ENCODE peak calls at places on chromosome 15, in seven cellular contexts. X is heart left ventricle, V is prostate gland, O is OCI-LY7, I is esophagus squamous epithelium, W is GM23338, H is fibroblast of lung. K is an unnamed sample.

GRCh38 chr15:55649058-55649423 is 60.9 kb upstream of the PYGO1 start:
- DNase-seq in X (no peak), V (no peak), O (no peak), I (no peak), W (no peak), H (peak), K (no peak)

GRCh38 chr15:63599401-63600000 is 2.3 kb downstream of the FBXL22 start:
- DNase-seq in X (peak), V (peak), O (peak), I (peak), W (peak), H (peak), K (peak)

GRCh38 chr15:66912441-66912840 is 153.0 kb upstream of the SMAD3 start:
- DNase-seq in X (no peak), V (no peak), O (peak), I (no peak), W (no peak), H (no peak), K (no peak)

GRCh38 chr15:67186226-67186649 is 68.2 kb downstream of the AAGAB start:
- DNase-seq in X (peak), V (peak), O (no peak), I (no peak), W (no peak), H (no peak), K (no peak)

GRCh38 chr15:84749111-84749991 is 959 bp downstream of the ZNF592 start:
- DNase-seq in X (peak), V (peak), O (peak), I (no peak), W (peak), H (peak), K (peak)

GRCh38 chr15:81235781-81236507 is 39.3 kb downstream of the IL16 start:
- DNase-seq in X (no peak), V (no peak), O (no peak), I (no peak), W (no peak), H (peak), K (peak)

GRCh38 chr15:31145271-31145911 is 43.9 kb upstream of the TRPM1 start:
- DNase-seq in X (no peak), V (no peak), O (no peak), I (no peak), W (no peak), H (peak), K (no peak)

GRCh38 chr15:72231847-72232461 is 964 bp upstream of the PKM start:
- DNase-seq in X (peak), V (peak), O (peak), I (peak), W (peak), H (peak), K (peak)

GRCh38 chr15:38699633-38700230 is 135.1 kb upstream of the RASGRP1 start:
- DNase-seq in X (peak), V (peak), O (peak), I (no peak), W (peak), H (peak), K (peak)

GRCh38 chr15:89472785-89473256 is 23.6 kb downstream of the RHCG start:
- DNase-seq in X (no peak), V (no peak), O (peak), I (no peak), W (peak), H (peak), K (peak)

GRCh38 chr15:59349715-59350420 is 22.8 kb downstream of the MYO1E start:
- DNase-seq in X (peak), V (no peak), O (no peak), I (no peak), W (peak), H (peak), K (peak)

GRCh38 chr15:100115711-100116090 is 226.1 kb downstream of the ADAMTS17 start:
- DNase-seq in X (no peak), V (no peak), O (no peak), I (no peak), W (no peak), H (peak), K (no peak)

GRCh38 chr15:91311986-91312385 is 211.9 kb downstream of the SV2B start:
- DNase-seq in X (no peak), V (no peak), O (no peak), I (no peak), W (no peak), H (no peak), K (peak)

GRCh38 chr15:63727542-63727941 is 106.2 kb downstream of the HERC1 start:
- DNase-seq in X (no peak), V (no peak), O (no peak), I (no peak), W (no peak), H (no peak), K (no peak)

GRCh38 chr15:88509321-88509720 is 37.2 kb downstream of the DET1 start:
- DNase-seq in X (no peak), V (no peak), O (no peak), I (no peak), W (no peak), H (no peak), K (no peak)

GRCh38 chr15:71357967-71358366 is 242.7 kb downstream of the THSD4 start:
- DNase-seq in X (no peak), V (no peak), O (no peak), I (no peak), W (no peak), H (no peak), K (no peak)

GRCh38 chr15:72463702-72464101 is 10.4 kb upstream of the ARIH1 start:
- DNase-seq in X (no peak), V (no peak), O (no peak), I (no peak), W (no peak), H (no peak), K (no peak)

GRCh38 chr15:94582368-94582767 is 351.0 kb downstream of the MCTP2 start:
- DNase-seq in X (peak), V (no peak), O (peak), I (no peak), W (peak), H (no peak), K (peak)

GRCh38 chr15:73325191-73325980 is 43.4 kb downstream of the HCN4 start:
- DNase-seq in X (no peak), V (no peak), O (peak), I (no peak), W (peak), H (no peak), K (peak)

GRCh38 chr15:66617137-66618090 is 51.6 kb upstream of the LCTL start:
- DNase-seq in X (peak), V (peak), O (no peak), I (no peak), W (peak), H (peak), K (no peak)

GRCh38 chr15:52566889-52567288 is 1.9 kb downstream of the ARPP19 start:
- DNase-seq in X (no peak), V (no peak), O (peak), I (no peak), W (no peak), H (no peak), K (no peak)
- TF ChIP-seq CTCF in X (no peak), V (no peak), O (no peak), I (no peak), W (no peak), H (no peak), K (no peak)

DNA sequence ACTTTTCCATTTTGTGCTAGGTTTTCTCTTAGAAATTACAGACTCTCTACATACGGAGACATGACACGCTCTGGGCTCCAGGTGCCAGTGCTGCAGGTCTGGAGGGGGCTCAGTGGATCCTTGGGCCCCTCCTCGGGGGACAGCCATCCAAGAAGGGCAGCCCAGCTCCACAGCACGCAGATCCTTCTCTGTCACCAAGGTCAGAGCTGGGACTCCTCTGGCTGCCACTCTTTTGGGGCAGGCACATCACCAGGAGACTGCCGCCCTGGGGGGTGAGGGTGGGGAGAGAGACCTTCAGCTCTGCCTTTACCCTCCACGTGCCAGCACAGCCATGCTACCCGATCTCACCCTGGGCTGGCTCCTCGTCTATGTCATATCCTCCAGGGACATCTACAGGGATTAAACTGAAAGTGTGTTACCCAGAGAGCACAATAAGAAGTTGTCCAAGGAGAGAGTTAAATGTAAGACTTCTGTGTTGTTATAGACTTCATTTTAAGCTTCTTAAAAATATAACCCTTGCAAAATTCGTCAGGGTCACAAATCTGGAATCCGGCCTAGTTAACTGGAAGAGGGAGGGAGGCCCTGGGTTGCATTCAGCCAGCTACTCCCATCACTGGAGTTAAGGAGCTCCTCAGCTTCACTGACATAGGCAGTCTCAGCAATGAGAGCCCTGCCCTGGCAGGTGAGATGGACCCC is 65.5 kb downstream of the ATP10A start:
- DNase-seq in X (no peak), V (no peak), O (no peak), I (no peak), W (no peak), H (no peak), K (no peak)
- TF ChIP-seq CTCF in X (no peak), V (no peak), O (no peak), I (no peak), W (no peak), H (no peak), K (no peak)

GRCh38 chr15:65183847-65184159 is 1.3 kb downstream of the CLPX start:
- DNase-seq in X (no peak), V (no peak), O (no peak), I (no peak), W (no peak), H (no peak), K (no peak)
- TF ChIP-seq CTCF in X (no peak), V (no peak), O (peak), I (no peak), W (no peak), H (no peak), K (no peak)

DNA sequence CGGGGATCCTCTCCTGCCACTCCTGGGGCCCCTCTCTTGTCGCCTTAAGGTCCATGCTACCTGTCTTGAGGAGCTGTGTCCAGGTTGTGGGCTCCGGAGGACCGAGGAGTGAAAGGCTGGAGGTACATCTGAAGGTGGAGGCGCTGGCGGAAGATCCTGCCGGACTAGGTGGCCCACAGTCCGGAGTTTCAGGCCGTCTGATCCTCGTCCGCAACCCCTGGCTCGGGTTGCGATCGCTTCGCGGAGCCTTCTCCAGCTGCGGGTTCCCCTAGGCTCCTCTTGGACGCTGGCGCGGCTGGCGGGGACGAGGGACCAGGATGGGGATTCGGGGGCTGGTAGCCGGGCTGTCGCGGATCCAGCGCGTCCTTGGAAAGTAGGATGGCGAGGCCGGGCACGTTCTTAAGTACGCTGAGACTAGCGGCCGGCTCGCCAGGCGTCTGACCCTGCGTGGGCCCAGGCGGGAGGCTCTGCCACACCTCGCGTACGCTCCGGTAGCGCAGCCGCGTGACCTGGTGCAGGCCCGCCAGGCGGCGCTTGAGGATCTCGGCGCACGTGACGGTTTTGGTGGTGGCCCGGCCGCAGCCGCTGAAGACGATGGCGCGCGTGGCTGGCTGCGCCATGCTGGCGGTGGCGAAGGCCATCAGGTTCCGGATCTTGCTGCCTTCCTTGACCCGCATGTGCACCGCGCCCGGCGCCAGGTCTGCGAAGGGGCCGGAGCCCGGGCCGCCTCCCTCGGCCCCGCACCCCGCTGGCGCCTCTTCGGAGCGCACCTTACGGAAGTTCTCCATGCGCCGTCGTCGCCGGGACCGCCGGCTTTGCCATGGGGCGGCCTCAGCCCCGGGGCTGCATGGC is 550 bp downstream of the RPP25 start:
- DNase-seq in X (peak), V (peak), O (peak), I (no peak), W (peak), H (peak), K (peak)
- TF ChIP-seq CTCF in X (peak), V (peak), O (peak), I (peak), W (peak), H (peak), K (peak)

DNA sequence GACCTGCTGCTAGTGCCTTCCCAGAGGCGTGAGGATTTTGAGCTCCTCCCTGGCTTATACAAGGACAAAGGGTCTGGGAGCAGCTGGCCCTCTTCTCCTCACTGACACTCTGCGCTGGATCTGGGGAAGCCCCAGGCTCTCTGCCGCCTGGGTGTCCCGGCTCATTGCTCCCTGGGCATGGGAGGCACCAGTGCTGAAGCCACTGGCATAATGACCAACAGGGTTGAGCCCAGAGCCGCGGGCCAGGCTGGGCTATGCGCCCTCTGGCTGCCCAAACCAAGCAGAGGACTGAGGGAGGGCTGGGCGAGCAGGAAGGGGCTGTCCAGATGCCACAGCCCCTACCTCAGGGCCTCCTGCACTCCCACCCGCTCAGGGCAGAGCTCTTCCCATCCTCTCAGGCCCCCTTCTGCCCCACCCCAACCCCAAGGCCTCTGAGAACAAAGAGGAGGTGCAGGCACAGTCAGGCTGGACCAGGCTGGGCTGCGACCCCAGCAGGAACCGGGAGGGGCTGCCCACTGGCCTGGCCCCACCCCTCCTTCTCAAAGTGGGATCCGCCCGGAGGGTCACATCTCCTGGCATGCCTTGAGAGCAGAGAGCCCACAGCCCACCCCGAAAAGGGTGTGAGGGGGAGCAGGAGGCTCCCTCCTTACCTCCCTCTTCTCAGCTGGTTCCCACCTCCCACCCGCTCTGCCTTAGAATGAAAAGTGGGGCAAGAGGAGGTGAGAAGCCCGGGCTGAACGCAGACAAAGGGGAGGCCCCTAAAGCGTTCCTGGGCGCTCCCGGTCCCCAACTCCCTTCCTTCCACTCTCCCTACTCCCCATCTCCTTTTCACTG is 1.5 kb downstream of the LINGO1 start:
- DNase-seq in X (no peak), V (no peak), O (no peak), I (no peak), W (peak), H (no peak), K (no peak)
- TF ChIP-seq CTCF in X (no peak), V (no peak), O (no peak), I (no peak), W (peak), H (peak), K (no peak)

GRCh38 chr15:51367322-51367976 is 26.0 kb downstream of the GLDN start:
- DNase-seq in X (no peak), V (peak), O (no peak), I (no peak), W (no peak), H (peak), K (no peak)
- TF ChIP-seq CTCF in X (no peak), V (no peak), O (no peak), I (no peak), W (no peak), H (no peak), K (no peak)

DNA sequence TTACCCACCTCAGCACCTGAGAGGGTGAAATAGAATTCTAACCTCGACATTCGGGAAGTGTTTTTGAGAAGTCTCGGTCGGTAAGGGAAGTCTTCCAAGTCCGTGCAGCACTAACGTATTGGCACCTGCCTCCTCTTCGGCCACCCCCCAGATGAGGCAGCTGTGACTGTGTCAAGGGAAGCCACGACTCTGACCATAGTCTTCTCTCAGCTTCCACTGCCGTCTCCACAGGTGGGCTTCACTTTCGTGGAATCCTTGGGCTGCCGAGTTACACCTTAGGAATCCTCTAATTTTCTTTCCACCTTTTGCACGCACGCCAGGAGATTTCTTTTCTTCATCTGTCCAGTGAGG is 775 bp downstream of the CCNDBP1 start:
- DNase-seq in X (no peak), V (no peak), O (no peak), I (no peak), W (no peak), H (peak), K (no peak)
- TF ChIP-seq CTCF in X (no peak), V (no peak), O (peak), I (no peak), W (no peak), H (no peak), K (peak)

DNA sequence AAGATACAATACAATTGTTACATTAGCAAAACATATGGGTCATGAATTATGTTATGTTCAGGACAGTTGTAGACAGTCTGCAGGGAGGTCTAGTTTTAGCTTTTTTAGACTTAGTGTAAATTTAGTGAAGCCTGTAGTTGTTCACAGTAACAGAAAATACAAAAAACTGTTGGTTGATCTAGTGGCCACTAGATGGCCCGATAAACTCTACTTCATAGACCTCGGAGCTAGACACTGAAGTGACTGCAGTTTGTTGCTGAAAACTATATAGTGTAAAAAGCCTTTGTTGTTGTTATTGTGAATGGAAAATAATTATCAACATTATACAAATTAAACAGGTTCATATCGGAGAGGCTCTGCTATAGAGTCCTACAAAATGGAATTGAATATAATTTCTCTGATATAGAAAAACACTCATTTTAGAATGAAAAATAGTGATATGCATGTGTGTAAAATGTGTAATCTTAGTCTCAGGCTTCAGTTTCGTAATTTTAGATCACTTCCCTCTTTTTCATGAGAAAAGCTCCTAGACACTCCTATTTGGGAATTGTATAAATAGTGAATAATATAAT is 18.3 kb downstream of the MAGEL2 start:
- DNase-seq in X (no peak), V (no peak), O (peak), I (no peak), W (peak), H (peak), K (no peak)
- TF ChIP-seq CTCF in X (no peak), V (peak), O (peak), I (peak), W (peak), H (peak), K (no peak)

GRCh38 chr15:51736069-51736468 is 1.4 kb downstream of the LYSMD2 start:
- DNase-seq in X (no peak), V (no peak), O (no peak), I (no peak), W (no peak), H (no peak), K (peak)
- TF ChIP-seq CTCF in X (no peak), V (no peak), O (no peak), I (no peak), W (no peak), H (no peak), K (no peak)

K was measured in activated CD8-positive, alpha-beta T cell treated with anti-CD3 and anti-CD28 coated beads for 36 hours.